ENCODE peak calls at places on chromosomes 12 and 14, in seven cellular contexts. C, H, Z, G, M, V and U are unnamed samples.

GRCh38 chr12:11500222-11500860 is 105.0 kb upstream of the PRB2 start:
- ATAC-seq in G (peak; percentile 97), M (peak; percentile 82), H (peak; percentile 83), Z (peak; percentile 85), C (peak; percentile 86), V (peak; percentile 94), U (peak; percentile 67)

GRCh38 chr14:69652942-69653680 is 41.7 kb downstream of the SUSD6 start:
- ATAC-seq in V (peak; percentile 57), Z (peak; percentile 56), G (no peak), H (peak; percentile 42), C (peak; percentile 63), M (peak; percentile 16), U (peak; percentile 69)

GRCh38 chr14:33903369-33903768 is 47.5 kb downstream of the EGLN3 start:
- ATAC-seq in Z (no peak), G (no peak), H (no peak), C (no peak), M (no peak), V (no peak), U (no peak)

GRCh38 chr14:80523518-80524117 is 312.3 kb upstream of the DIO2 start:
- ATAC-seq in Z (no peak), G (no peak), M (no peak), C (no peak), V (peak; percentile 81), H (no peak), U (no peak)

GRCh38 chr14:87643005-87643404 is 350.0 kb downstream of the GALC start:
- ATAC-seq in H (no peak), C (no peak), Z (no peak), V (no peak), G (no peak), M (no peak), U (no peak)

GRCh38 chr12:32418903-32419519 is 19.7 kb downstream of the FGD4 start:
- ATAC-seq in V (peak; percentile 38), Z (no peak), M (no peak), G (no peak), C (no peak), H (peak; percentile 10), U (no peak)

GRCh38 chr12:9707356-9707755 is 25.5 kb downstream of the CLECL1 start:
- ATAC-seq in C (peak; percentile 46), V (peak; percentile 59), G (no peak), H (no peak), M (no peak), Z (no peak), U (no peak)

GRCh38 chr12:6627598-6627997 is 8.2 kb downstream of the LPAR5 start:
- ATAC-seq in G (no peak), M (no peak), Z (no peak), V (no peak), H (no peak), C (peak; percentile 71), U (peak; percentile 48)

GRCh38 chr14:106378191-106378590 is 851.8 kb downstream of the TMEM121 start:
- ATAC-seq in V (peak; percentile 47), G (peak; percentile 53), C (peak; percentile 50), M (no peak), Z (no peak), H (no peak), U (peak; percentile 59)

GRCh38 chr12:76952995-76953394 is 74.2 kb upstream of the CSRP2 start:
- ATAC-seq in M (no peak), G (peak; percentile 76), H (no peak), V (no peak), C (no peak), Z (no peak), U (no peak)

GRCh38 chr14:99252940-99253868 is 18.8 kb downstream of the BCL11B start:
- ATAC-seq in H (no peak), G (no peak), Z (no peak), C (peak; percentile 49), M (no peak), V (peak; percentile 51), U (peak; percentile 48)

GRCh38 chr12:107057071-107057834 is 36.1 kb downstream of the CRY1 start:
- ATAC-seq in Z (no peak), C (no peak), G (peak; percentile 81), V (peak; percentile 29), M (no peak), H (no peak), U (no peak)

GRCh38 chr14:65444230-65444629 is 31.7 kb downstream of the FUT8 start:
- ATAC-seq in Z (no peak), V (no peak), H (no peak), M (no peak), G (no peak), C (peak; percentile 77), U (peak; percentile 93)

GRCh38 chr12:47648056-47648579 is 57.7 kb downstream of the RPAP3 start:
- ATAC-seq in Z (no peak), M (no peak), V (no peak), G (no peak), H (no peak), C (no peak), U (no peak)

GRCh38 chr12:25186038-25186787 is 8.7 kb downstream of the DNAI7 start:
- ATAC-seq in M (no peak), C (peak; percentile 54), H (no peak), Z (no peak), G (no peak), V (no peak), U (peak; percentile 68)

GRCh38 chr14:60002819-60003492 is 83.0 kb downstream of the LRRC9 start:
- ATAC-seq in G (no peak), M (peak; percentile 99), H (peak; percentile 99), V (no peak), Z (peak; percentile 77), C (no peak), U (no peak)

GRCh38 chr12:27673285-27673684 is 23.0 kb upstream of the REP15 start:
- ATAC-seq in H (peak; percentile 70), G (no peak), M (peak; percentile 91), C (no peak), Z (peak; percentile 58), V (no peak), U (no peak)

GRCh38 chr14:23766737-23767401 is 130.7 kb downstream of the DHRS2 start:
- ATAC-seq in H (no peak), M (no peak), V (no peak), C (no peak), G (no peak), Z (no peak), U (no peak)

GRCh38 chr12:81083906-81084513 is 6.1 kb downstream of the ACSS3 start:
- ATAC-seq in H (no peak), Z (no peak), M (no peak), G (no peak), V (no peak), C (no peak), U (no peak)

GRCh38 chr12:109582636-109583035 is 9.0 kb downstream of the MVK start:
- ATAC-seq in V (peak; percentile 36), H (peak; percentile 77), G (peak; percentile 39), M (no peak), Z (no peak), C (no peak), U (no peak)

GRCh38 chr12:132460571-132460970 is 29.4 kb upstream of the FBRSL1 start:
- ATAC-seq in V (peak; percentile 47), Z (no peak), C (no peak), H (no peak), G (no peak), M (no peak), U (no peak)